ENCODE peak calls at places on chromosomes 2 and 18, in four cellular contexts. One of them, this sample, is unnamed.
A peak's percentile ranks its signal among the peaks of the same experiment; 100 is the strongest.

GRCh38 chr2:150705767-150706166 is 218.3 kb upstream of the RND3 start:
- DNase-seq in ovary: no peak
- DNase-seq in IMR-90: no peak
- DNase-seq in upper lobe of left lung: no peak
- DNase-seq in this sample: no peak

GRCh38 chr2:173401716-173402326 is 47.1 kb downstream of the CDCA7 start:
- DNase-seq in ovary: no peak
- DNase-seq in upper lobe of left lung: no peak
- DNase-seq in IMR-90: peak; percentile 8
- DNase-seq in this sample: no peak

GRCh38 chr18:13446024-13446423 is 227.5 kb downstream of the LDLRAD4 start:
- DNase-seq in ovary: no peak
- DNase-seq in upper lobe of left lung: no peak
- DNase-seq in IMR-90: no peak
- DNase-seq in this sample: no peak

GRCh38 chr18:79487198-79488165 is 91.8 kb downstream of the NFATC1 start:
- DNase-seq in IMR-90: no peak
- DNase-seq in ovary: peak; percentile 33
- DNase-seq in upper lobe of left lung: peak; percentile 79
- DNase-seq in this sample: no peak

GRCh38 chr2:223093436-223093839 is 41.4 kb downstream of the KCNE4 start:
- DNase-seq in IMR-90: peak; percentile 72
- DNase-seq in ovary: peak; percentile 44
- DNase-seq in upper lobe of left lung: no peak
- DNase-seq in this sample: peak; percentile 46

GRCh38 chr2:191358325-191359025 is 113.3 kb downstream of the MYO1B start:
- DNase-seq in ovary: no peak
- DNase-seq in upper lobe of left lung: no peak
- DNase-seq in IMR-90: peak; percentile 26
- DNase-seq in this sample: no peak

GRCh38 chr2:206846331-206846730 is 80.9 kb downstream of the FASTKD2 start:
- DNase-seq in IMR-90: no peak
- DNase-seq in ovary: no peak
- DNase-seq in upper lobe of left lung: no peak
- DNase-seq in this sample: no peak

GRCh38 chr2:207770602-207771404 is 1.1 kb upstream of the FZD5 start:
- DNase-seq in upper lobe of left lung: peak; percentile 88
- DNase-seq in ovary: peak; percentile 57
- DNase-seq in IMR-90: no peak
- DNase-seq in this sample: peak; percentile 40

GRCh38 chr2:222418734-222419133 is 5.6 kb upstream of the SGPP2 start:
- DNase-seq in IMR-90: no peak
- DNase-seq in upper lobe of left lung: no peak
- DNase-seq in ovary: no peak
- DNase-seq in this sample: no peak

GRCh38 chr2:218786133-218786532 is 4.2 kb downstream of the CYP27A1 start:
- DNase-seq in upper lobe of left lung: no peak
- DNase-seq in ovary: no peak
- DNase-seq in IMR-90: no peak
- DNase-seq in this sample: no peak

GRCh38 chr18:54112356-54112755 is 112.1 kb downstream of the MBD2 start:
- DNase-seq in ovary: no peak
- DNase-seq in IMR-90: no peak
- DNase-seq in upper lobe of left lung: no peak
- DNase-seq in this sample: no peak

GRCh38 chr2:241720560-241720959 is 13.9 kb upstream of the D2HGDH start:
- DNase-seq in upper lobe of left lung: no peak
- DNase-seq in ovary: no peak
- DNase-seq in IMR-90: no peak
- DNase-seq in this sample: no peak

GRCh38 chr2:239519081-239519920 is 118.5 kb upstream of the HDAC4 start:
- DNase-seq in upper lobe of left lung: no peak
- DNase-seq in ovary: no peak
- DNase-seq in IMR-90: no peak
- DNase-seq in this sample: no peak

GRCh38 chr2:111617804-111618576 is 266.0 kb downstream of the ANAPC1 start:
- DNase-seq in upper lobe of left lung: peak; percentile 6
- DNase-seq in ovary: no peak
- DNase-seq in IMR-90: no peak
- DNase-seq in this sample: peak; percentile 60

GRCh38 chr2:4791488-4791887 is 900.7 kb upstream of the SOX11 start:
- DNase-seq in ovary: no peak
- DNase-seq in upper lobe of left lung: no peak
- DNase-seq in IMR-90: no peak
- DNase-seq in this sample: no peak

GRCh38 chr18:42513416-42513815 is 558.4 kb downstream of the PIK3C3 start:
- DNase-seq in upper lobe of left lung: no peak
- DNase-seq in ovary: no peak
- DNase-seq in IMR-90: no peak
- DNase-seq in this sample: no peak

GRCh38 chr2:16142383-16143361 is 202.3 kb downstream of the MYCN start:
- DNase-seq in ovary: no peak
- DNase-seq in IMR-90: no peak
- DNase-seq in upper lobe of left lung: no peak
- DNase-seq in this sample: no peak

GRCh38 chr2:233791151-233791882 is 13.2 kb downstream of the MROH2A start:
- DNase-seq in ovary: no peak
- DNase-seq in IMR-90: no peak
- DNase-seq in upper lobe of left lung: no peak
- DNase-seq in this sample: peak; percentile 11

GRCh38 chr2:71938108-71938507 is 209.6 kb downstream of the CYP26B1 start:
- DNase-seq in upper lobe of left lung: no peak
- DNase-seq in ovary: no peak
- DNase-seq in IMR-90: no peak
- DNase-seq in this sample: no peak

GRCh38 chr2:106885981-106886915 is at the start of gene ST6GAL2:
- DNase-seq in ovary: peak; percentile 32
- DNase-seq in IMR-90: no peak
- DNase-seq in upper lobe of left lung: peak; percentile 81
- DNase-seq in this sample: no peak

GRCh38 chr2:98935111-98935770 is 784 bp downstream of the CRACDL start:
- DNase-seq in upper lobe of left lung: no peak
- DNase-seq in IMR-90: no peak
- DNase-seq in ovary: no peak
- DNase-seq in this sample: no peak

GRCh38 chr2:109500910-109501309 is 112.9 kb downstream of the SEPTIN10 start:
- DNase-seq in ovary: no peak
- DNase-seq in upper lobe of left lung: no peak
- DNase-seq in IMR-90: no peak
- DNase-seq in this sample: no peak

GRCh38 chr2:188399159-188399558 is 107.5 kb downstream of the GULP1 start:
- DNase-seq in IMR-90: peak; percentile 69
- DNase-seq in ovary: no peak
- DNase-seq in upper lobe of left lung: no peak
- DNase-seq in this sample: no peak

GRCh38 chr2:75570948-75571729 is 10.4 kb upstream of the EVA1A start:
- DNase-seq in ovary: no peak
- DNase-seq in IMR-90: peak; percentile 76
- DNase-seq in upper lobe of left lung: no peak
- DNase-seq in this sample: no peak

GRCh38 chr2:43897492-43897891 is 58.7 kb downstream of the ABCG8 start:
- DNase-seq in IMR-90: no peak
- DNase-seq in upper lobe of left lung: no peak
- DNase-seq in ovary: no peak
- DNase-seq in this sample: no peak

GRCh38 chr2:37560241-37560848 is 111.1 kb downstream of the CDC42EP3 start:
- DNase-seq in ovary: no peak
- DNase-seq in IMR-90: no peak
- DNase-seq in upper lobe of left lung: no peak
- DNase-seq in this sample: no peak

GRCh38 chr18:71673954-71674353 is 870.2 kb downstream of the CBLN2 start:
- DNase-seq in upper lobe of left lung: peak; percentile 14
- DNase-seq in ovary: no peak
- DNase-seq in IMR-90: no peak
- DNase-seq in this sample: no peak

GRCh38 chr2:186771395-186771794 is 77.5 kb downstream of the FAM171B start:
- DNase-seq in upper lobe of left lung: no peak
- DNase-seq in ovary: no peak
- DNase-seq in IMR-90: peak; percentile 4
- DNase-seq in this sample: no peak

GRCh38 chr2:127546797-127547196 is 11.3 kb downstream of the MYO7B start:
- DNase-seq in upper lobe of left lung: no peak
- DNase-seq in IMR-90: no peak
- DNase-seq in ovary: no peak
- DNase-seq in this sample: no peak

GRCh38 chr2:127545796-127546195 is 10.3 kb downstream of the MYO7B start:
- DNase-seq in upper lobe of left lung: no peak
- DNase-seq in ovary: no peak
- DNase-seq in IMR-90: no peak
- DNase-seq in this sample: no peak

GRCh38 chr2:127545189-127545588 is 9.7 kb downstream of the MYO7B start:
- DNase-seq in upper lobe of left lung: peak; percentile 32
- DNase-seq in IMR-90: no peak
- DNase-seq in ovary: no peak
- DNase-seq in this sample: no peak

GRCh38 chr2:127537644-127538043 is 2.2 kb downstream of the MYO7B start:
- DNase-seq in IMR-90: no peak
- DNase-seq in upper lobe of left lung: no peak
- DNase-seq in ovary: no peak
- DNase-seq in this sample: no peak

GRCh38 chr2:127541849-127542630 is 6.6 kb downstream of the MYO7B start:
- DNase-seq in IMR-90: no peak
- DNase-seq in upper lobe of left lung: peak; percentile 22
- DNase-seq in ovary: peak; percentile 36
- DNase-seq in this sample: no peak
- TF ChIP-seq POLR2A in IMR-90: no peak
- TF ChIP-seq POLR2A in upper lobe of left lung: no peak
- TF ChIP-seq POLR2A in ovary: no peak
- TF ChIP-seq POLR2A in this sample: no peak

DNA sequence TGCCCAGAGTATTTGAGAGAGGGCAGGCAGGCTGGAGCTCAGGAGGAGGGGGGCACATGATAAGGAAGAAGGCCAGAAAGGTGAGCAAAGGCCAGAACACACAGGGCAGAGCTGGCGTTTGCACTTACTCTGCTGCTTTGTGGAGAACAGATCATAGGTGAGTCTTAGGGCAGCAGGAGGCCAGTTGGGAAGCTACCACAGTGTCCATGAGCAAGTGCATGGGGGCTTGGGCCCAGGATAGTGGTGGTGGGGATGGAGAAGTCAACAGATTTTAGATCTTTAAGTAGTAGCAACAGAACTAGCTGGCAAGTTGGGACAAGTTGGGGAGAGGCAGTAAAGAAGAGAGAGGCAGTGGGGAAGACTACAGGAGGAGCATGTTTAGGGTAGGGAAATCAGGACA is 168.0 kb downstream of the ANTXR1 start:
- DNase-seq in IMR-90: no peak
- DNase-seq in upper lobe of left lung: no peak
- DNase-seq in ovary: no peak
- DNase-seq in this sample: no peak
- H3K9me3 ChIP-seq in IMR-90: no peaks in the 10 kb centered on the region
- H3K9me3 ChIP-seq in upper lobe of left lung: no peaks in the 10 kb centered on the region
- H3K9me3 ChIP-seq in ovary: no peaks in the 10 kb centered on the region
- H3K9me3 ChIP-seq in this sample: no peaks in the 10 kb centered on the region

GRCh38 chr18:45106331-45106774 is 425.7 kb downstream of the SETBP1 start:
- DNase-seq in upper lobe of left lung: no peak
- DNase-seq in ovary: no peak
- DNase-seq in IMR-90: no peak
- DNase-seq in this sample: no peak

GRCh38 chr18:45107425-45107824 is 426.7 kb downstream of the SETBP1 start:
- DNase-seq in upper lobe of left lung: no peak
- DNase-seq in IMR-90: peak; percentile 6
- DNase-seq in ovary: no peak
- DNase-seq in this sample: no peak

GRCh38 chr18:45102863-45103262 is 422.2 kb downstream of the SETBP1 start:
- DNase-seq in IMR-90: no peak
- DNase-seq in ovary: no peak
- DNase-seq in upper lobe of left lung: no peak
- DNase-seq in this sample: no peak

GRCh38 chr18:45103319-45104070 is 422.8 kb downstream of the SETBP1 start:
- DNase-seq in IMR-90: no peak
- DNase-seq in ovary: no peak
- DNase-seq in upper lobe of left lung: no peak
- DNase-seq in this sample: no peak

DNA sequence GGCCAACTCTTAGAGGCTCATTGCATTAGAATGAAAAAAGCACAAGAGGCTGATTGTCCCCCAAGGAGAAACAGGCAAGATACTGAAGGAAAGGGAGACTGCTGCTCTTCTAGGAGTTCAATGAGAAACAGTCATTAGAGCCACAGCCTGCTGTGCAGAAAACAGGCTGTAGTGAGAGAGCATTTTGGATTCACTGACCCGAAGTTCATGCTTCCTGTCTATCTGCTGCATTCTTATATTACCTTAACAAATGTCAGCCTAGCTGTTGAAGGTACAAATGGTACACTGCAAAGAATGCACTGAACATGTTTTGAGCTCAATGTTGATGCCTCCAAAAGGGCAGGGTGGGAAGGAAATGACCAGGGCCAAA is 423.4 kb downstream of the SETBP1 start:
- DNase-seq in ovary: no peak
- DNase-seq in IMR-90: no peak
- DNase-seq in upper lobe of left lung: no peak
- DNase-seq in this sample: no peak
- TF ChIP-seq CTCF in ovary: no peak
- TF ChIP-seq CTCF in IMR-90: no peak
- TF ChIP-seq CTCF in upper lobe of left lung: no peak
- TF ChIP-seq CTCF in this sample: no peak

DNA sequence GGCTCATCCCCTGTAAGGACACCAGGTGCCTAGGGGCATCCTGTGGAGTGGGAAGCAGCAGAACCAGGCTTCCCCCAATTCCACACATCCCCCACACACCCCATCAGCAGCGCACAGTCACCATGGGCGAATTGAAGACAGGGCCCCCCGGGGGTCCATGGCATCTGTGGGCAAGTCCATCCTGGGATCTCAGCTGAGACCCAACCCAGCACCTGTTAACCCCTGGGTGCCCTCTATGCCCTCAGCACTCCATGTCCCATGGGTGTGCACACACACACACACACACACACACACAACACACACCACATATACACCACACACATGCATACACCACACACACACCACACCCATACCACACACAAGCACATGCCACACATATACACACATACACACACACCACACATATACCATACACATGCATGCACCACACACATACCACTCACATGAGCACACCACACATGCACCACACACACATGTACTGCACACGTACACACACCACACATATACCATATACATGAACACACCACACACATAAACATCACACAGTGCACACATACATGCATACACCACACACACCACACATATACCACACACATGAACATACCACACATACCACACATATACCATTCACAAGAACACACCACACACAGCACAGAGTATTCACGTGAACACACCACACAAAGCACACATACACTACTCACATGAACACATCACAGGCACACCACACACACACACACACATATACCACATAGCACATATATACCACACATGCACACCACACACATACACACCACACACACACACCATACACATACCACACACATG is 220.1 kb upstream of the RAB6C start:
- DNase-seq in upper lobe of left lung: no peak
- DNase-seq in ovary: no peak
- DNase-seq in IMR-90: no peak
- DNase-seq in this sample: no peak
- TF ChIP-seq POLR2A in upper lobe of left lung: no peak
- TF ChIP-seq POLR2A in ovary: no peak
- TF ChIP-seq POLR2A in IMR-90: no peak
- TF ChIP-seq POLR2A in this sample: no peak